ENCODE peak calls at places on chromosomes 5 and 9, in six cellular contexts. G is SK-N-SH, K is HCT116, T is Panc1, R is sigmoid colon, X is prostate gland. C is an unnamed sample.

GRCh38 chr5:5613261-5613990 is 190.9 kb downstream of the ICE1 start:
- DNase-seq in R (no peak), X (no peak), G (no peak), T (no peak), K (no peak), C (no peak)

GRCh38 chr9:81411961-81412360 is 277.4 kb downstream of the TLE1 start:
- DNase-seq in R (no peak), G (no peak), T (no peak), K (no peak), X (no peak), C (no peak)

GRCh38 chr5:56585466-56585865 is 229.9 kb upstream of the MAP3K1 start:
- DNase-seq in T (no peak), G (no peak), R (no peak), X (peak), K (no peak), C (no peak)

GRCh38 chr5:12320331-12320730 is 416.1 kb upstream of the CTNND2 start:
- DNase-seq in X (no peak), K (no peak), G (no peak), T (no peak), R (no peak), C (no peak)

GRCh38 chr9:98255064-98255577 is 328 bp downstream of the TBC1D2 start:
- DNase-seq in R (peak), G (no peak), X (no peak), T (no peak), K (no peak), C (peak)

GRCh38 chr5:119070578-119070827 is 384 bp upstream of the DMXL1 start:
- DNase-seq in K (no peak), X (no peak), T (no peak), G (peak), R (no peak), C (no peak)

GRCh38 chr9:33287087-33287490 is 3.2 kb upstream of the NFX1 start:
- DNase-seq in T (no peak), G (peak), K (peak), X (peak), R (no peak), C (peak)

GRCh38 chr9:93052791-93053540 is 5.5 kb upstream of the SUSD3 start:
- DNase-seq in T (no peak), G (no peak), X (no peak), K (no peak), R (no peak), C (no peak)

GRCh38 chr5:52920929-52921328 is 68.2 kb upstream of the ITGA2 start:
- DNase-seq in T (no peak), G (no peak), R (no peak), X (no peak), K (no peak), C (no peak)

GRCh38 chr5:96096724-96097123 is 135.1 kb upstream of the ELL2 start:
- DNase-seq in X (no peak), T (no peak), K (no peak), R (no peak), G (no peak), C (no peak)

GRCh38 chr9:108743901-108744371 is 111.8 kb downstream of the ACTL7B start:
- DNase-seq in T (no peak), X (peak), K (no peak), G (no peak), R (no peak), C (no peak)

GRCh38 chr9:79193001-79193400 is 378.8 kb upstream of the TLE4 start:
- DNase-seq in R (no peak), X (no peak), K (no peak), T (no peak), G (no peak), C (no peak)

GRCh38 chr5:64612349-64612961 is 77.8 kb upstream of the SHISAL2B start:
- DNase-seq in G (peak), R (no peak), K (peak), X (peak), T (peak), C (peak)

GRCh38 chr5:53023969-53024368 is 34.8 kb downstream of the ITGA2 start:
- DNase-seq in G (no peak), X (no peak), R (no peak), T (no peak), K (no peak), C (no peak)

GRCh38 chr5:32193591-32193990 is 19.5 kb upstream of the GOLPH3 start:
- DNase-seq in T (no peak), R (peak), G (peak), X (peak), K (no peak), C (peak)

GRCh38 chr5:181265092-181265671 is 4.2 kb upstream of the TRIM52 start:
- DNase-seq in T (no peak), K (no peak), G (no peak), X (no peak), R (no peak), C (no peak)

GRCh38 chr5:149271717-149272558 is at the start of gene AFAP1L1:
- DNase-seq in R (peak), G (peak), T (no peak), K (peak), X (peak), C (peak)

GRCh38 chr9:116163293-116164055 is 9.9 kb downstream of the PAPPA start:
- DNase-seq in G (no peak), R (no peak), K (no peak), T (no peak), X (no peak), C (no peak)

GRCh38 chr5:17424674-17425073 is 73.4 kb upstream of the TAF11L2 start:
- DNase-seq in X (no peak), K (no peak), T (no peak), R (no peak), G (no peak), C (no peak)

GRCh38 chr9:37390759-37391158 is 31.7 kb upstream of the GRHPR start:
- DNase-seq in K (peak), R (no peak), G (no peak), T (no peak), X (no peak), C (peak)

GRCh38 chr5:92332039-92332438 is 948.9 kb upstream of the ARRDC3 start:
- DNase-seq in T (no peak), R (no peak), G (no peak), K (no peak), X (no peak), C (no peak)

GRCh38 chr9:35690447-35691324 is 961 bp upstream of the TPM2 start:
- DNase-seq in X (peak), R (peak), T (no peak), G (peak), K (no peak), C (peak)

GRCh38 chr5:1185652-1186350 is 15.6 kb upstream of the SLC6A19 start:
- DNase-seq in K (no peak), X (no peak), T (no peak), R (no peak), G (peak), C (peak)

GRCh38 chr9:69107801-69108200 is 66.3 kb upstream of the TJP2 start:
- DNase-seq in K (no peak), G (no peak), X (no peak), T (no peak), R (no peak), C (no peak)

GRCh38 chr5:80744149-80744548 is 89.4 kb upstream of the DHFR start:
- DNase-seq in G (no peak), T (no peak), X (no peak), R (no peak), K (no peak), C (no peak)

GRCh38 chr9:86449246-86449645 is 95.0 kb upstream of the TUT7 start:
- DNase-seq in G (no peak), R (no peak), K (no peak), T (no peak), X (no peak), C (no peak)

GRCh38 chr5:4212981-4213819 is 617.6 kb downstream of the IRX1 start:
- DNase-seq in R (peak), X (no peak), G (no peak), K (no peak), T (no peak), C (no peak)

GRCh38 chr9:127216888-127217217 is 47.7 kb upstream of the GARNL3 start:
- DNase-seq in X (no peak), G (no peak), T (no peak), R (no peak), K (no peak), C (no peak)

GRCh38 chr5:10678236-10678635 is 82.8 kb downstream of the DAP start:
- DNase-seq in G (no peak), K (no peak), R (no peak), X (no peak), T (no peak), C (no peak)

GRCh38 chr5:54455413-54456157 is at the start of gene HSPB3:
- DNase-seq in K (no peak), G (no peak), X (no peak), R (peak), T (no peak), C (no peak)

DNA sequence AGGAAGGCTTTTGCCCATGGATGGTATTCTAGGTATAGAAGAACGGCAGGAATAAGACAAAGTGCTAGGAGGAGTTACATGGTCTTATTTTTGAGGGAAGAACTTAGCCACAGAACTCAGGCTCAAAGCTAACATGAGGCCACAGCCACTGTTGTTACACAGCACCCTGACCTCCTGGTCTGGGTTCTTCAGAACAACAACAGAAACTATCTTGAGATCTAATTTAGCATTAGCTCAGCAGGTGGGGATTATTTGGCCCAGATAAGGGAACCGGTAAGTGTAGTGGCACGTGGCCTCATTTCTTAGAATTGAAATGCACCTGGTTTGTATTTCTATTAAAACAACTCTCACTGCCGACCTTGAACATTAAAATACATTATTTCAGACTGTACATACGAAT is 1168.7 kb upstream of the SEMA6A start:
- DNase-seq in K (no peak), T (no peak), X (no peak), R (no peak), G (no peak), C (no peak)
- H3K4me3 ChIP-seq in K (no peak), T (no peak), X (no peak), R (no peak), G (no peak), C (no peak)

GRCh38 chr5:20367178-20367577 is 379.2 kb upstream of the CDH18 start:
- DNase-seq in G (no peak), X (peak), T (no peak), K (no peak), R (no peak), C (peak)
- TF ChIP-seq POLR2AphosphoS5 in G (no peak), X (peak), T (no peak), K (no peak), R (no peak), C (peak)

DNA sequence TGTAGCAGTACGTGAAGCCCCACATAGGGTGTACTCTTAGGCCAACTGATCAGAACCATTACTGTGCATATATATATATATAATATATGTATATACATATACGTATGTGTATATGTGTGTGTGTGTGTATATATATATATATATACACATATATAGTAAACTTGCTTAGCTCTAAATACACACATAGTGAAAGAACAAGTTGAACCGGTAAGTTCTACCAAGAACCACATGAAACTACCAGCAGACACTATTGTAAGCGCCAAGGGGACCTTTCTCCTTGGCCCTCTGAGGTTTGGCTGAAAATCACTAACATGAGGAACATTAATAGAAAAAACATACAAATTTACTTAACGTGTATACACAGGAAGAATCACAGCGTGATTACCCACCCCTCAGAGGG is 1.8 kb upstream of the TARS1 start:
- DNase-seq in G (no peak), X (no peak), R (no peak), T (no peak), K (no peak), C (no peak)
- H3K4me3 ChIP-seq in G (peak), X (no peak), R (no peak), T (peak), K (peak), C (no peak)

GRCh38 chr9:136222166-136222895 is 17.4 kb upstream of the LHX3 start:
- DNase-seq in K (no peak), R (no peak), X (no peak), G (no peak), T (no peak), C (no peak)

GRCh38 chr9:136223871-136224640 is 19.1 kb upstream of the LHX3 start:
- DNase-seq in X (no peak), G (no peak), R (no peak), T (no peak), K (no peak), C (no peak)

GRCh38 chr9:136220017-136220729 is 15.2 kb upstream of the LHX3 start:
- DNase-seq in X (no peak), G (no peak), K (no peak), R (no peak), T (no peak), C (no peak)

GRCh38 chr9:136225366-136225747 is 20.3 kb downstream of the QSOX2 start:
- DNase-seq in T (no peak), X (no peak), R (no peak), K (no peak), G (no peak), C (no peak)

DNA sequence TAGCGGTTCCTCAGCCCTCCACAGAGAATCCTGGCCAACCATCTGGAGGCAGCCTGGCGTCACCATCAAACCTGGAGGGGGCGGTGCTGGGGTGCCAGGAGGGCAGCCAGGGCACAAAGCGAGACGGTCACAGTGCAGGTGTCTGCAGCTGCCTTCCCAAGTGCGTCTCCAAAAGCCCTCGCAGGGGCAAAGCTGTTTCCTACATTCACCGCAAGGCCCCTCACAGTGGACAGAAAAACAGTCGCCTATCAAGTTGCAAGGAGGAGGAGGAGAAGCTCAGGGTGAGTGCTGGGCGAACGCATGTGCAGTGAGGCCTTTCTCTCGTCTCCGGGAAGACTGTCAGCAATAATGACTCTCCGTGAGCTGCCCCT is 18.0 kb upstream of the LHX3 start:
- DNase-seq in T (no peak), K (no peak), R (no peak), X (no peak), G (no peak), C (no peak)
- TF ChIP-seq POLR2AphosphoS5 in T (no peak), K (no peak), R (no peak), X (no peak), G (no peak), C (no peak)

GRCh38 chr9:120712539-120713031 is 1.7 kb downstream of the MEGF9 start:
- DNase-seq in T (no peak), K (no peak), X (no peak), G (no peak), R (no peak), C (no peak)

GRCh38 chr9:120713257-120714087 is 798 bp downstream of the MEGF9 start:
- DNase-seq in K (no peak), X (no peak), G (peak), R (peak), T (no peak), C (no peak)

GRCh38 chr9:120711354-120711753 is 2.9 kb downstream of the MEGF9 start:
- DNase-seq in X (no peak), G (no peak), T (no peak), K (no peak), R (no peak), C (no peak)

GRCh38 chr9:120710110-120710981 is 3.9 kb downstream of the MEGF9 start:
- DNase-seq in R (no peak), K (peak), T (no peak), G (peak), X (peak), C (no peak)

GRCh38 chr9:120711841-120712538 is 2.3 kb downstream of the MEGF9 start:
- DNase-seq in K (no peak), R (no peak), X (no peak), T (no peak), G (no peak), C (no peak)
- H3K4me3 ChIP-seq in K (peak), R (peak), X (peak), T (peak), G (peak), C (peak)

GRCh38 chr5:125196479-125197183 is 450.2 kb upstream of the ZNF608 start:
- DNase-seq in R (no peak), T (no peak), G (no peak), X (no peak), K (no peak), C (no peak)
- TF ChIP-seq POLR2AphosphoS5 in R (no peak), T (no peak), G (no peak), X (no peak), K (no peak), C (no peak)